ENCODE peak calls at places on chromosomes 7 and 10, in five cellular contexts. T is nephron progenitor cell, P is AG09319, W is thoracic aorta, L is NB4. E is an unnamed sample.

GRCh38 chr7:100132126-100132525 is 5.4 kb downstream of the MBLAC1 start:
- DNase-seq in T (no peak), P (no peak), W (no peak), L (no peak), E (no peak)

GRCh38 chr10:132933308-132934042 is 8.9 kb downstream of the CFAP46 start:
- DNase-seq in T (no peak), P (no peak), W (no peak), L (no peak), E (no peak)

GRCh38 chr7:79923953-79924352 is 210.7 kb upstream of the GNAI1 start:
- DNase-seq in T (no peak), P (no peak), W (no peak), L (no peak), E (no peak)

GRCh38 chr7:14579971-14580370 is 322.6 kb downstream of the DGKB start:
- DNase-seq in T (no peak), P (no peak), W (no peak), L (no peak), E (no peak)

GRCh38 chr7:99099499-99100077 is 44.3 kb downstream of the SMURF1 start:
- DNase-seq in T (no peak), P (no peak), W (no peak), L (no peak), E (no peak)

GRCh38 chr7:106108988-106109387 is 3.1 kb downstream of the SYPL1 start:
- DNase-seq in T (no peak), P (no peak), W (no peak), L (peak; percentile 56), E (no peak)

GRCh38 chr7:90708841-90709317 is 112.8 kb downstream of the CDK14 start:
- DNase-seq in T (peak; percentile 10), P (no peak), W (no peak), L (peak; percentile 71), E (peak; percentile 59)

GRCh38 chr10:99612167-99612831 is 7.9 kb downstream of the SLC25A28 start:
- DNase-seq in T (peak; percentile 41), P (peak; percentile 15), W (no peak), L (peak; percentile 71), E (peak; percentile 60)

GRCh38 chr7:133051066-133051465 is 30.8 kb downstream of the CHCHD3 start:
- DNase-seq in T (no peak), P (no peak), W (no peak), L (peak; percentile 57), E (no peak)

GRCh38 chr7:5776894-5777645 is 4.4 kb downstream of the RNF216 start:
- DNase-seq in T (no peak), P (no peak), W (no peak), L (no peak), E (no peak)

GRCh38 chr7:69818647-69819161 is 220.4 kb downstream of the AUTS2 start:
- DNase-seq in T (no peak), P (no peak), W (no peak), L (no peak), E (no peak)

GRCh38 chr7:141754939-141755338 is 9.0 kb upstream of the TAS2R3 start:
- DNase-seq in T (peak; percentile 16), P (no peak), W (no peak), L (peak; percentile 61), E (peak; percentile 35)
- TF ChIP-seq CTCF in T (peak; percentile 27), P (peak; percentile 29), W (peak; percentile 29), L (peak; percentile 54), E (peak; percentile 83)

DNA sequence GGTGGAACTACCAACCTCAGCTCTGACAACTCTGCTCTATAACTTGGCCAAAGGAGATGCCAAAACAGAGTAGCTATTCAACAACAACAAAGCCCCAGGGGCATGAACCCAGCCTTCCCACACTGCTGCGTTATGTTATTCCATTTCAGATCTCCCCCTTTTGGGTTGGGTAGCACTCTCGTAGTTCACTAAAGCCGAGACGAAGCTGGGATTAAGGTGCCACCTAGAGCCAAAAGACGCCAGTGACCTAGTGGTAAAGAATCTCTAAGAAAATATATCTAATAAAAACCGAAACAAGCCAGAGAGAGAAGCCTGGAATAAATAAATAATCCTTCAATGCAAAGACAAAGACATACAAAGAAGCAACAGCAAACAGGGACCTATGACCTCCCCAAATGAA is 217.3 kb downstream of the HERPUD2 start:
- DNase-seq in T (no peak), P (no peak), W (no peak), L (no peak), E (no peak)
- TF ChIP-seq CTCF in T (no peak), P (no peak), W (no peak), L (no peak), E (no peak)

GRCh38 chr10:3954615-3955014 is 169.6 kb upstream of the KLF6 start:
- DNase-seq in T (no peak), P (no peak), W (no peak), L (no peak), E (no peak)

GRCh38 chr10:3955493-3955892 is 170.5 kb upstream of the KLF6 start:
- DNase-seq in T (peak; percentile 23), P (no peak), W (no peak), L (no peak), E (peak; percentile 16)

GRCh38 chr10:3959370-3960266 is 174.6 kb upstream of the KLF6 start:
- DNase-seq in T (no peak), P (no peak), W (no peak), L (no peak), E (no peak)

GRCh38 chr10:3958472-3958996 is 173.5 kb upstream of the KLF6 start:
- DNase-seq in T (no peak), P (no peak), W (no peak), L (no peak), E (no peak)

DNA sequence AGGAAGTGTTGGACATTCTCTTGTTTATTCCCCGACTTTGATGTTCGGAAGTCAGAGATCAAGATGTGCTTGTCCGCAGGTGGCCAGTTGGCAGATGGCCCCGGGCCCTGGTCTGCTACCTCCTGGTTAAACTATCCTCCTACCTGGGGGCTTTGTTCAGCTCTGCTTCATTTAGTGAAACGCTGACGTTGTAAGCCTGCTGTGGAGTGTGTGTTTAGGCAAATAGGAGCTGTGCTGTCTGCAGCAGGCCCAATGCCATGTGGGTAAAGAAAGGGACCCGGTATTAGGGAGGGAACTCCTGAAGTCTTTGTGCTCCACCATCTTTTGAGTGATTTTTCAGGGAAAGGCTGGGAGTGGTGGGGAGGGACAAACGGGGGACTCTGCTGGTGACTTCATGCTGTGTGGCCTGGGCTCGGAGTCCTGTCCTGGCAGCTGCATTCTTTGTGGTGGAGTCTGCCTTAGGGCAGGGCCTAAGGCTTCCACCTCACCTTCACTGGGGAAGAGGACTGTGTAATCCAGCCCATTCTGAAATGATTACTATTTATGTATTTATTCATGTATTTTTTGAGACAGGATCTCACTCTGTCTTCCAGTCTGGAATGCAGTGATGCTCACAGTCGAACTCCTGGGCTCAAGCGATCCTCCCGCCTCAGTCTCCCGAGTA is 171.1 kb upstream of the KLF6 start:
- DNase-seq in T (no peak), P (no peak), W (no peak), L (no peak), E (no peak)
- TF ChIP-seq CTCF in T (no peak), P (no peak), W (no peak), L (no peak), E (no peak)

GRCh38 chr7:3910041-3910440 is 609.0 kb downstream of the SDK1 start:
- DNase-seq in T (no peak), P (no peak), W (no peak), L (no peak), E (no peak)
- TF ChIP-seq CTCF in T (no peak), P (no peak), W (no peak), L (no peak), E (no peak)

DNA sequence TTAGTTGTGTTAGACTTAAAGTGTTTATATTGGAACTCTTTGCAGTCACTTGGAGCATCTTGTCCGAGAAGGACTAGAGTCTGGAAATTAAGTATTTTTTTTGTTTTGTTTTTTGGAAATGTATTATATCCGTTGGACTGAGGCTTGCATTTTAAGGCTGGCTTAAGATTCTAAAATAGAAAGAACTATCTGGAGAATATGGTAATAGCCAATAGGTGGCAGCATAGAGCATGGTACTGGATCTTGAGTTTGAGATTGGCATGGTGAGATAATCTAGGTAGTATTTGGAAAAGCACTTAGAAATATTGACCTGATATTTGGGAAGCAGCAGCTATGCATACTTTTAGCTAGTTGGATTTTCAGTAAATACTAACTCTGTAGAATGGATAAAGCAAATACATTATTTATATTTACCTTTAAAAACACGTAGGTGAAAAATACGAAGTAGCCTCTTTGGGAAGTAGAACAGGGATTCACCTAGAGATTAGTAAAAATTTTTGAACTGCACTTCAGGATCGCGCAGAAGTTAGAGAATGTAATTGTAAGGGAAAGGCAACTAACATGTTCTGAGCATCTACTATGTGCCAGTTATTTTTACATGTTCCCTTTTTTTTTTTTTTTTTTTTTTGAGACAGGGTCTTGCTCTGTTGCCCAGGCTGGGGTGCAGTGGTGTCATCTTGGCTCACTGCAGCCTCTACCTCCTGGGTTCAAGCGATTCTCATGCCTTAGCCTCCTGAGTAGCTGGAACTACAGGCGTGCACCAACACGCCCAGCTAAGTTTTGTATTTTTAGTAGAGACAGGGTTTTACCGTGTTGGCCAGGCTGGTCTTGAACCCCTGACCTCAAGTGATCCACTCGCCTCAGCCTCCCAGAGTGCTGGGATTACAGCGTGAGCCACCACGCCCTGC is 78.6 kb downstream of the LCOR start:
- DNase-seq in T (peak; percentile 6), P (no peak), W (no peak), L (peak; percentile 71), E (peak; percentile 31)
- TF ChIP-seq CTCF in T (peak; percentile 69), P (peak; percentile 50), W (peak; percentile 57), L (peak; percentile 72), E (peak; percentile 77)

GRCh38 chr7:142030294-142030693 is 34.6 kb downstream of the MGAM start:
- DNase-seq in T (no peak), P (no peak), W (no peak), L (peak; percentile 54), E (no peak)
- TF ChIP-seq CTCF in T (no peak), P (no peak), W (no peak), L (peak; percentile 24), E (no peak)

DNA sequence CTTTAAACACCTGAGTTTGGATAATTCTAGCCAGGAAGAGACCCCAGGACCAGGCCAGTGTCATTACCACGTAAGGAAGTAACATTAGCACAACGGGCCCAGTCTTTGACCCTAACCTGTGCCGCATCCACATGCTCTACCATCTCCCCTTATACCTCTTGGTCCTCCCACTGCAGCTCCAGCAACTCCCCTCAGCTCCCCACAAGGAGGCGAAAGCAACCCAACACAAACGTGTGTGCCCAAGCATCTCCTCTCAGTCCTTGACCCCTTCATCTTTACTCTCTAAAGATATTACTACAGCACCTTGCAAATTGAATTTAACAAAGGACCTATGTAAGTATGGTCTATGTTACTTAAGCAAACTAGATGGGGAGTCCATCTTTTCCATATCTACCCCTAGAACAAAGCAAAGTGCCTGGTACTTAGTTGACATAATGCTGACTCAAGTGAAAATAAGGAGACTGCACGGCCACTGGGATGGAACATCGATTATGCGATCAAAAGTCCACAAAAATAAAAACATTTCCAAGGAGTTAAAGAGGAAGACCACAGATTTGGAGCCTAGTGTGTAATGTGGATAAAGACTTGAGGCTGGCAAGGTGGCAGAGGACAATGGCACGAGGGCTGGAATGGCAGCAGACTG is 147.7 kb downstream of the JAZF1 start:
- DNase-seq in T (no peak), P (no peak), W (no peak), L (peak; percentile 16), E (peak; percentile 12)
- TF ChIP-seq CTCF in T (no peak), P (no peak), W (no peak), L (no peak), E (no peak)

DNA sequence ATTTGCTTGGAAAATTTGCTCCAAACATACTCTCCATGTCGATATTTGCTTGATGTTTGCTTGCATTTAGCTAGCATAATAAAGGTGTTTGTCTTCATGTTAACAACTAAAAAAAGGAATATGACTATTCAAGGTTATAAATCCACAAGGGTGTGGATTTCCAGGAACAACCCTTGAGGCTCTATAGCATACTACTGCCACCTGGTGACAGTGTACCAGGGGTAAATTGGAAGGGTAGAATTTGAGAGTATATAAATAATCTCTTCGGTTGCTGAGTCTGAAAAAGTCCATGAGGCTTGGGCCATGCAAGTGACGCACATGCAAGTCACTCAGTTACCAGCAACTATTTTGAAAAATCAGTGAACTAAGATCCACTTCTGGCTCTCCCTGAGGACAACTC is 68.4 kb downstream of the SLIT1 start:
- DNase-seq in T (no peak), P (no peak), W (no peak), L (peak; percentile 28), E (no peak)
- TF ChIP-seq CTCF in T (no peak), P (no peak), W (no peak), L (peak; percentile 9), E (peak; percentile 16)